ENCODE peak calls at places on chromosomes 16 and 17, in nine cellular contexts. X, W, Z, F, Q, M, G, T and R are unnamed samples.

GRCh38 chr16:1791256-1791942 is 2.1 kb downstream of the IGFALS start:
- DNase-seq in X (no peak), W (no peak), Z (no peak), F (no peak), Q (no peak), M (no peak), G (no peak), T (no peak), R (no peak)

GRCh38 chr17:71423871-71424546 is 696.8 kb upstream of the SOX9 start:
- DNase-seq in X (no peak), W (no peak), Z (no peak), F (peak), Q (peak), M (no peak), G (no peak), T (no peak), R (no peak)

GRCh38 chr17:4573682-4574081 is 10.6 kb upstream of the SMTNL2 start:
- DNase-seq in X (no peak), W (peak), Z (no peak), F (peak), Q (no peak), M (no peak), G (peak), T (no peak), R (no peak)

GRCh38 chr16:73054732-73055481 is 7.0 kb upstream of the ZFHX3 start:
- DNase-seq in X (no peak), W (no peak), Z (no peak), F (no peak), Q (no peak), M (no peak), G (no peak), T (no peak), R (no peak)

GRCh38 chr16:78154729-78155461 is 55.4 kb downstream of the WWOX start:
- DNase-seq in X (no peak), W (no peak), Z (no peak), F (no peak), Q (no peak), M (no peak), G (no peak), T (no peak), R (no peak)

GRCh38 chr17:20774472-20775135 is 195.1 kb downstream of the CDRT15L2 start:
- DNase-seq in X (no peak), W (no peak), Z (no peak), F (no peak), Q (no peak), M (no peak), G (no peak), T (no peak), R (no peak)

GRCh38 chr17:56320443-56320842 is 167.2 kb downstream of the ANKFN1 start:
- DNase-seq in X (no peak), W (no peak), Z (no peak), F (no peak), Q (no peak), M (no peak), G (no peak), T (no peak), R (no peak)

GRCh38 chr16:55297062-55297909 is 26.7 kb upstream of the IRX6 start:
- DNase-seq in X (no peak), W (no peak), Z (no peak), F (peak), Q (no peak), M (no peak), G (no peak), T (no peak), R (no peak)

GRCh38 chr16:67699265-67699664 is 19.9 kb downstream of the GFOD2 start:
- DNase-seq in X (no peak), W (no peak), Z (no peak), F (no peak), Q (no peak), M (no peak), G (no peak), T (no peak), R (no peak)

GRCh38 chr17:76120658-76121008 is 17.0 kb upstream of the EXOC7 start:
- DNase-seq in X (no peak), W (no peak), Z (no peak), F (no peak), Q (no peak), M (no peak), G (no peak), T (no peak), R (no peak)

GRCh38 chr17:66712453-66712852 is 122.5 kb upstream of the CACNG5 start:
- DNase-seq in X (no peak), W (no peak), Z (no peak), F (no peak), Q (no peak), M (no peak), G (no peak), T (no peak), R (no peak)

GRCh38 chr16:14634389-14634725 is 1.6 kb downstream of the BFAR start:
- DNase-seq in X (no peak), W (no peak), Z (no peak), F (no peak), Q (no peak), M (no peak), G (no peak), T (no peak), R (no peak)

GRCh38 chr17:77935121-77935571 is 23.4 kb upstream of the TNRC6C start:
- DNase-seq in X (peak), W (no peak), Z (no peak), F (no peak), Q (no peak), M (no peak), G (no peak), T (no peak), R (no peak)

GRCh38 chr17:64533784-64534183 is 27.0 kb downstream of the CEP95 start:
- DNase-seq in X (no peak), W (no peak), Z (no peak), F (no peak), Q (no peak), M (no peak), G (no peak), T (no peak), R (no peak)

GRCh38 chr16:11370084-11370931 is 25.0 kb downstream of the RMI2 start:
- DNase-seq in X (no peak), W (no peak), Z (no peak), F (peak), Q (no peak), M (no peak), G (no peak), T (no peak), R (no peak)

GRCh38 chr16:58970775-58971174 is 236.7 kb upstream of the GOT2 start:
- DNase-seq in X (no peak), W (no peak), Z (no peak), F (no peak), Q (no peak), M (no peak), G (no peak), T (no peak), R (no peak)

GRCh38 chr16:4667203-4667983 is 26.0 kb upstream of the NUDT16L1 start:
- DNase-seq in X (no peak), W (no peak), Z (no peak), F (no peak), Q (no peak), M (no peak), G (no peak), T (no peak), R (no peak)

GRCh38 chr16:74951676-74952075 is 33.2 kb downstream of the WDR59 start:
- DNase-seq in X (no peak), W (no peak), Z (no peak), F (peak), Q (no peak), M (peak), G (no peak), T (no peak), R (no peak)

GRCh38 chr17:16975744-16976625 is 4.1 kb upstream of the TNFRSF13B start:
- DNase-seq in X (no peak), W (no peak), Z (no peak), F (no peak), Q (no peak), M (no peak), G (no peak), T (no peak), R (no peak)

GRCh38 chr17:43952724-43953666 is 745 bp downstream of the PYY start:
- DNase-seq in X (no peak), W (peak), Z (no peak), F (no peak), Q (no peak), M (no peak), G (no peak), T (no peak), R (no peak)

GRCh38 chr16:3007059-3007956 is 5.4 kb upstream of the CLDN9 start:
- DNase-seq in X (no peak), W (no peak), Z (no peak), F (no peak), Q (no peak), M (no peak), G (no peak), T (no peak), R (peak)

GRCh38 chr17:37493249-37494027 is 3.7 kb downstream of the DUSP14 start:
- DNase-seq in X (no peak), W (no peak), Z (no peak), F (peak), Q (no peak), M (no peak), G (no peak), T (no peak), R (no peak)

GRCh38 chr16:75420987-75421819 is 12.1 kb downstream of the CFDP1 start:
- DNase-seq in X (no peak), W (peak), Z (no peak), F (peak), Q (no peak), M (peak), G (no peak), T (no peak), R (no peak)

GRCh38 chr17:64492481-64493109 is 4.3 kb downstream of the POLG2 start:
- DNase-seq in X (peak), W (peak), Z (peak), F (no peak), Q (no peak), M (no peak), G (no peak), T (no peak), R (peak)

GRCh38 chr17:62100050-62100449 is 35.0 kb upstream of the MED13 start:
- DNase-seq in X (no peak), W (no peak), Z (no peak), F (no peak), Q (no peak), M (no peak), G (no peak), T (no peak), R (no peak)

GRCh38 chr17:67107811-67108210 is 63.5 kb downstream of the CACNG1 start:
- DNase-seq in X (no peak), W (no peak), Z (no peak), F (no peak), Q (no peak), M (no peak), G (no peak), T (no peak), R (no peak)

GRCh38 chr16:86082400-86083030 is 183.6 kb downstream of the IRF8 start:
- DNase-seq in X (no peak), W (no peak), Z (no peak), F (no peak), Q (no peak), M (no peak), G (no peak), T (no peak), R (no peak)